ENCODE peak calls at places on chromosomes 16 and 17, in seven cellular contexts. One of them, this sample, is unnamed. For H3K4me1, the result is how much of the 10 kb centered on the place peaks cover.

GRCh38 chr16:30112197-30113030 is 923 bp downstream of the GDPD3 start:
- DNase-seq in ovary: peak
- DNase-seq in A549: peak
- DNase-seq in K562: peak
- DNase-seq in transverse colon: peak
- DNase-seq in SK-N-SH: peak
- DNase-seq in H1: peak
- DNase-seq in this sample: no peak

GRCh38 chr16:74297296-74297665 is 667 bp downstream of the PSMD7 start:
- DNase-seq in ovary: peak
- DNase-seq in A549: no peak
- DNase-seq in K562: peak
- DNase-seq in transverse colon: peak
- DNase-seq in SK-N-SH: peak
- DNase-seq in H1: no peak
- DNase-seq in this sample: no peak

GRCh38 chr17:65066858-65067257 is 10.3 kb upstream of the GNA13 start:
- DNase-seq in ovary: no peak
- DNase-seq in A549: no peak
- DNase-seq in K562: no peak
- DNase-seq in transverse colon: no peak
- DNase-seq in SK-N-SH: no peak
- DNase-seq in H1: no peak
- DNase-seq in this sample: no peak

GRCh38 chr17:28812980-28813377 is 29.6 kb downstream of the FAM222B start:
- DNase-seq in ovary: no peak
- DNase-seq in A549: no peak
- DNase-seq in K562: peak
- DNase-seq in transverse colon: no peak
- DNase-seq in SK-N-SH: peak
- DNase-seq in H1: no peak
- DNase-seq in this sample: no peak

GRCh38 chr16:73054732-73055481 is 7.0 kb upstream of the ZFHX3 start:
- DNase-seq in ovary: no peak
- DNase-seq in A549: peak
- DNase-seq in K562: no peak
- DNase-seq in transverse colon: no peak
- DNase-seq in SK-N-SH: peak
- DNase-seq in H1: no peak
- DNase-seq in this sample: no peak

GRCh38 chr16:72198021-72198420 is 26.1 kb upstream of the PMFBP1 start:
- DNase-seq in ovary: peak
- DNase-seq in A549: no peak
- DNase-seq in K562: no peak
- DNase-seq in transverse colon: no peak
- DNase-seq in SK-N-SH: peak
- DNase-seq in H1: no peak
- DNase-seq in this sample: peak

GRCh38 chr16:50831751-50832150 is 89.9 kb downstream of the CYLD start:
- DNase-seq in ovary: no peak
- DNase-seq in A549: no peak
- DNase-seq in K562: no peak
- DNase-seq in transverse colon: no peak
- DNase-seq in SK-N-SH: no peak
- DNase-seq in H1: peak
- DNase-seq in this sample: no peak

GRCh38 chr17:32962320-32962707 is 29.3 kb upstream of the SPACA3 start:
- DNase-seq in ovary: no peak
- DNase-seq in A549: no peak
- DNase-seq in K562: no peak
- DNase-seq in transverse colon: no peak
- DNase-seq in SK-N-SH: no peak
- DNase-seq in H1: no peak
- DNase-seq in this sample: no peak

GRCh38 chr16:30786115-30786935 is 680 bp downstream of the ZNF629 start:
- DNase-seq in ovary: peak
- DNase-seq in A549: peak
- DNase-seq in K562: peak
- DNase-seq in transverse colon: peak
- DNase-seq in SK-N-SH: peak
- DNase-seq in H1: peak
- DNase-seq in this sample: no peak

GRCh38 chr17:77535435-77535834 is 394.7 kb downstream of the SEC14L1 start:
- DNase-seq in ovary: no peak
- DNase-seq in A549: no peak
- DNase-seq in K562: no peak
- DNase-seq in transverse colon: no peak
- DNase-seq in SK-N-SH: no peak
- DNase-seq in H1: no peak
- DNase-seq in this sample: no peak

GRCh38 chr16:57623251-57624043 is 5.0 kb upstream of the ADGRG1 start:
- DNase-seq in ovary: peak
- DNase-seq in A549: peak
- DNase-seq in K562: peak
- DNase-seq in transverse colon: peak
- DNase-seq in SK-N-SH: no peak
- DNase-seq in H1: peak
- DNase-seq in this sample: peak

GRCh38 chr16:3578610-3579551 is 1.7 kb upstream of the NLRC3 start:
- DNase-seq in ovary: no peak
- DNase-seq in A549: no peak
- DNase-seq in K562: peak
- DNase-seq in transverse colon: peak
- DNase-seq in SK-N-SH: no peak
- DNase-seq in H1: peak
- DNase-seq in this sample: no peak

DNA sequence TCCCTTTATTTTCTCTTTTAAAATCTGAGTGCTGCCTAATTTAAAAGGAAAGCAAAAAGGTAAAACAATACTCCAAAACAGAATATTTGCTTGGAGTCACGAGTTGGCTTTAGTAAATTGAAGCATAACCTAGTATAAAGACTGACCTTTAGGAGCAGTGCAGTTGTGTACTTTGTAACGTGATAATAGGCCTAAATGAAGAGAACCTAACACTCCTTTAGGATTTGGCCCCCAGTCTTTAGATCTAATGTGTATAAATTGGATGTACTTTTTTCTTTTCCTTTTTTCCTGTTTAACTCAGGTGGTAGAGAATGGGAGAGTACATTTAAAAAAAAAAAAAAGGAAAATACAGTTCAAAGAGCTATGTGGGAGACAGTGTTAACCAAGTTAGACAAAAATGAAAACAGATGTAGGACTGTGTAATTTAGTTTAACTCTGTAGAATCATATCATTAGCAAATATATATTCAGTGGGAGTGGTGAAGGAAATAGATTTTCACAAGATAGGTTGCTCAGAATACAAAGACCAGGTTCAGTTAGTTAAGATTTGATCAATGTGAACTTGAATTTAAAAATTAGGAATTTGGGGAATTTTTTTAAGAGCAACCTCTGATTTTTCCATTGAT is 16.8 kb downstream of the CPD start:
- DNase-seq in ovary: no peak
- DNase-seq in A549: no peak
- DNase-seq in K562: no peak
- DNase-seq in transverse colon: no peak
- DNase-seq in SK-N-SH: peak
- DNase-seq in H1: no peak
- DNase-seq in this sample: no peak
- H3K4me1 ChIP-seq in ovary: under half
- H3K4me1 ChIP-seq in A549: under half
- H3K4me1 ChIP-seq in K562: under half
- H3K4me1 ChIP-seq in transverse colon: under half
- H3K4me1 ChIP-seq in SK-N-SH: under half
- H3K4me1 ChIP-seq in H1: under half
- H3K4me1 ChIP-seq in this sample: under half

GRCh38 chr16:28505489-28506137 is 1.0 kb downstream of the IL27 start:
- DNase-seq in ovary: no peak
- DNase-seq in A549: no peak
- DNase-seq in K562: peak
- DNase-seq in transverse colon: no peak
- DNase-seq in SK-N-SH: no peak
- DNase-seq in H1: no peak
- DNase-seq in this sample: no peak
- TF ChIP-seq EP300 in ovary: no peak
- TF ChIP-seq EP300 in A549: no peak
- TF ChIP-seq EP300 in K562: no peak
- TF ChIP-seq EP300 in transverse colon: no peak
- TF ChIP-seq EP300 in SK-N-SH: no peak
- TF ChIP-seq EP300 in H1: no peak
- TF ChIP-seq EP300 in this sample: peak

GRCh38 chr17:57984936-57985674 is 2.9 kb downstream of the VEZF1 start:
- DNase-seq in ovary: no peak
- DNase-seq in A549: no peak
- DNase-seq in K562: no peak
- DNase-seq in transverse colon: no peak
- DNase-seq in SK-N-SH: no peak
- DNase-seq in H1: no peak
- DNase-seq in this sample: no peak

GRCh38 chr17:57983446-57983845 is 4.6 kb downstream of the VEZF1 start:
- DNase-seq in ovary: no peak
- DNase-seq in A549: no peak
- DNase-seq in K562: no peak
- DNase-seq in transverse colon: no peak
- DNase-seq in SK-N-SH: no peak
- DNase-seq in H1: no peak
- DNase-seq in this sample: no peak

GRCh38 chr17:57985675-57985974 is 2.4 kb downstream of the VEZF1 start:
- DNase-seq in ovary: no peak
- DNase-seq in A549: peak
- DNase-seq in K562: no peak
- DNase-seq in transverse colon: no peak
- DNase-seq in SK-N-SH: peak
- DNase-seq in H1: no peak
- DNase-seq in this sample: no peak

GRCh38 chr17:57982452-57983170 is 5.4 kb downstream of the VEZF1 start:
- DNase-seq in ovary: no peak
- DNase-seq in A549: no peak
- DNase-seq in K562: no peak
- DNase-seq in transverse colon: no peak
- DNase-seq in SK-N-SH: no peak
- DNase-seq in H1: no peak
- DNase-seq in this sample: no peak

DNA sequence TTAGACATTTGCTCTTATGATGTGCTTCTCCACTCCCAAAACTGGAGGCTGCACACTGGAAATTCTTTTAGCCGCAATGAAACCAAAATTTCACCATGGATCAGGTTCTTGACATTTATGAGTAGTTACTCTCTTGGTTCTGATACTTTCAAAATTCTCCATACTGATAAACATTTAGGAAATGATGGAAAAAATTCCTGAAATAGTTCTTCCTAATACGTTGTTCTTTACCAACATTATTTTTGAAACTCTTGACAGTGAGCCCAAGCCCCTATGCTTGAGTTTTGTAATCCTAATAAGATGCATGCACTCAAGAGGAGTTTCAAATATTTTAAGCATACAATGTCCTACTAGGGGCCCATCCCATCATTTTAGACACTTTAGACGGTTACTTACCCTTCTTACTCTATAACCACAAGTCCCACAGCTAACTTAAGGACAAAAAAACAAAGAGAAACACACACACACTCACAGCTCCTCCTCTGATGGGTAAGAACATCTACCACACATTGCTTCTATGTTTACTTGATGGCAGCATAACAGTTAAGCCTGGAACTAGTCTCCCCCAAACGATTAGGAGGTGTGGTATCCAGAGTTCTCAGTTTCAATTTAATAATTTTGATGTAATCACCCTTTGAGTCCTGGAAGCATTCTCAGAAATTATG is 3.7 kb downstream of the VEZF1 start:
- DNase-seq in ovary: no peak
- DNase-seq in A549: no peak
- DNase-seq in K562: no peak
- DNase-seq in transverse colon: no peak
- DNase-seq in SK-N-SH: no peak
- DNase-seq in H1: no peak
- DNase-seq in this sample: no peak
- H3K4me1 ChIP-seq in ovary: under half
- H3K4me1 ChIP-seq in A549: half or more
- H3K4me1 ChIP-seq in K562: under half
- H3K4me1 ChIP-seq in transverse colon: under half
- H3K4me1 ChIP-seq in SK-N-SH: half or more
- H3K4me1 ChIP-seq in H1: under half
- H3K4me1 ChIP-seq in this sample: under half

GRCh38 chr16:48082516-48082915 is 73.3 kb downstream of the ABCC12 start:
- DNase-seq in ovary: no peak
- DNase-seq in A549: no peak
- DNase-seq in K562: no peak
- DNase-seq in transverse colon: no peak
- DNase-seq in SK-N-SH: no peak
- DNase-seq in H1: no peak
- DNase-seq in this sample: no peak
- TF ChIP-seq EP300 in ovary: no peak
- TF ChIP-seq EP300 in A549: no peak
- TF ChIP-seq EP300 in K562: no peak
- TF ChIP-seq EP300 in transverse colon: no peak
- TF ChIP-seq EP300 in SK-N-SH: no peak
- TF ChIP-seq EP300 in H1: no peak
- TF ChIP-seq EP300 in this sample: no peak

This sample was measured in tibial nerve.